ENCODE peak calls at places on chromosomes 13 and 19, in four cellular contexts. M is HepG2, D is WTC11, A is K562. K is an unnamed sample.

GRCh38 chr13:34223984-34224383 is 406.0 kb downstream of the RFC3 start:
- DNase-seq in M (peak), D (no peak), A (no peak), K (no peak)

GRCh38 chr19:56120371-56121179 is 520 bp downstream of the ZNF787 start:
- DNase-seq in M (peak), D (peak), A (peak), K (peak)

GRCh38 chr13:95588721-95589120 is 36.2 kb downstream of the CLDN10 start:
- DNase-seq in M (no peak), D (no peak), A (no peak), K (no peak)

GRCh38 chr19:18999896-19000620 is 33.3 kb downstream of the SUGP2 start:
- DNase-seq in M (no peak), D (peak), A (no peak), K (no peak)

GRCh38 chr19:13795595-13796300 is 505 bp downstream of the ZSWIM4 start:
- DNase-seq in M (no peak), D (peak), A (peak), K (no peak)

GRCh38 chr13:38636106-38636505 is 50.8 kb upstream of the FREM2 start:
- DNase-seq in M (no peak), D (no peak), A (no peak), K (no peak)

GRCh38 chr19:22427587-22428298 is 5.6 kb upstream of the ZNF98 start:
- DNase-seq in M (no peak), D (no peak), A (no peak), K (no peak)

GRCh38 chr19:17716309-17716929 is 2.9 kb upstream of the MAP1S start:
- DNase-seq in M (peak), D (no peak), A (peak), K (no peak)

GRCh38 chr19:29529646-29530548 is 4.1 kb downstream of the VSTM2B start:
- DNase-seq in M (no peak), D (peak), A (no peak), K (no peak)

GRCh38 chr19:45515807-45516401 is 8.6 kb downstream of the VASP start:
- DNase-seq in M (no peak), D (no peak), A (peak), K (no peak)

GRCh38 chr19:39671739-39672363 is 16.1 kb downstream of the LGALS16 start:
- DNase-seq in M (peak), D (peak), A (no peak), K (peak)

GRCh38 chr13:111938743-111939142 is 128.2 kb upstream of the SOX1 start:
- DNase-seq in M (no peak), D (no peak), A (no peak), K (no peak)

GRCh38 chr19:56321981-56322558 is 7.4 kb upstream of the ZSCAN5A start:
- DNase-seq in M (no peak), D (no peak), A (no peak), K (no peak)

GRCh38 chr13:35598790-35599369 is 122.4 kb upstream of the MAB21L1 start:
- DNase-seq in M (no peak), D (no peak), A (no peak), K (no peak)

GRCh38 chr19:47781590-47782318 is 3.3 kb downstream of the SELENOW start:
- DNase-seq in M (no peak), D (no peak), A (no peak), K (no peak)

GRCh38 chr13:33110713-33111413 is 94.6 kb downstream of the KL start:
- DNase-seq in M (no peak), D (no peak), A (no peak), K (no peak)

GRCh38 chr13:102845630-102846260 is at the start of gene ERCC5:
- DNase-seq in M (peak), D (peak), A (peak), K (peak)

GRCh38 chr13:28830580-28830979 is 10.4 kb downstream of the MTUS2 start:
- DNase-seq in M (no peak), D (no peak), A (no peak), K (no peak)

GRCh38 chr19:5451494-5451893 is 3.7 kb upstream of the ZNRF4 start:
- DNase-seq in M (no peak), D (no peak), A (no peak), K (no peak)

GRCh38 chr19:55643003-55643732 is at the start of gene ZNF581:
- DNase-seq in M (peak), D (peak), A (no peak), K (peak)

GRCh38 chr13:88978607-88979006 is 1307.4 kb downstream of the SLITRK5 start:
- DNase-seq in M (no peak), D (no peak), A (no peak), K (no peak)

GRCh38 chr19:40512473-40513344 is 45.9 kb downstream of the SPTBN4 start:
- DNase-seq in M (no peak), D (peak), A (no peak), K (no peak)

GRCh38 chr13:50762969-50763568 is 80.4 kb downstream of the DLEU7 start:
- DNase-seq in M (no peak), D (no peak), A (no peak), K (no peak)

GRCh38 chr19:57512845-57513244 is 13.1 kb downstream of the ZNF773 start:
- DNase-seq in M (no peak), D (no peak), A (no peak), K (no peak)

GRCh38 chr19:11931051-11931450 is 6.1 kb downstream of the ZNF700 start:
- DNase-seq in M (no peak), D (no peak), A (no peak), K (no peak)

GRCh38 chr19:3707868-3708206 is 347 bp upstream of the TJP3 start:
- DNase-seq in M (no peak), D (no peak), A (no peak), K (no peak)

GRCh38 chr19:11887618-11888531 is at the start of gene ZNF69:
- DNase-seq in M (peak), D (peak), A (peak), K (no peak)

GRCh38 chr13:109297628-109298027 is 488.8 kb downstream of the IRS2 start:
- DNase-seq in M (no peak), D (no peak), A (no peak), K (no peak)

GRCh38 chr19:33621811-33622504 is at the start of gene CHST8:
- DNase-seq in M (no peak), D (peak), A (peak), K (peak)

GRCh38 chr13:39038569-39038898 is 278 bp downstream of the NHLRC3 start:
- DNase-seq in M (peak), D (no peak), A (no peak), K (no peak)

GRCh38 chr19:3683866-3684816 is 16.1 kb downstream of the PIP5K1C start:
- DNase-seq in M (no peak), D (no peak), A (peak), K (peak)

GRCh38 chr19:5073153-5073844 is 104.4 kb downstream of the KDM4B start:
- DNase-seq in M (no peak), D (no peak), A (no peak), K (no peak)

GRCh38 chr13:91347996-91348905 is 764 bp downstream of the MIR17HG start:
- DNase-seq in M (no peak), D (peak), A (peak), K (peak)

GRCh38 chr19:42368765-42369164 is 21.3 kb downstream of the CNFN start:
- DNase-seq in M (no peak), D (no peak), A (no peak), K (no peak)

GRCh38 chr13:99203601-99204579 is 3.2 kb downstream of the UBAC2 start:
- DNase-seq in M (no peak), D (no peak), A (no peak), K (no peak)

GRCh38 chr19:2014731-2015610 is 543 bp downstream of the BTBD2 start:
- DNase-seq in M (no peak), D (peak), A (peak), K (no peak)

GRCh38 chr19:10270616-10271394 is at the start of gene ICAM1:
- DNase-seq in M (peak), D (peak), A (peak), K (no peak)

GRCh38 chr13:46160474-46161066 is 21.4 kb downstream of the LCP1 start:
- DNase-seq in M (peak), D (no peak), A (peak), K (peak)

GRCh38 chr13:46160065-46160464 is 21.9 kb downstream of the LCP1 start:
- DNase-seq in M (no peak), D (no peak), A (no peak), K (no peak)

GRCh38 chr13:46154136-46154854 is 27.7 kb downstream of the LCP1 start:
- DNase-seq in M (no peak), D (no peak), A (no peak), K (no peak)

GRCh38 chr13:46158222-46158621 is 23.8 kb downstream of the LCP1 start:
- DNase-seq in M (no peak), D (no peak), A (no peak), K (no peak)

GRCh38 chr13:46158983-46159382 is 23.0 kb downstream of the LCP1 start:
- DNase-seq in M (no peak), D (no peak), A (no peak), K (no peak)
- TF ChIP-seq ELF4 in M (no peak), D (no peak), A (no peak), K (no peak)

DNA sequence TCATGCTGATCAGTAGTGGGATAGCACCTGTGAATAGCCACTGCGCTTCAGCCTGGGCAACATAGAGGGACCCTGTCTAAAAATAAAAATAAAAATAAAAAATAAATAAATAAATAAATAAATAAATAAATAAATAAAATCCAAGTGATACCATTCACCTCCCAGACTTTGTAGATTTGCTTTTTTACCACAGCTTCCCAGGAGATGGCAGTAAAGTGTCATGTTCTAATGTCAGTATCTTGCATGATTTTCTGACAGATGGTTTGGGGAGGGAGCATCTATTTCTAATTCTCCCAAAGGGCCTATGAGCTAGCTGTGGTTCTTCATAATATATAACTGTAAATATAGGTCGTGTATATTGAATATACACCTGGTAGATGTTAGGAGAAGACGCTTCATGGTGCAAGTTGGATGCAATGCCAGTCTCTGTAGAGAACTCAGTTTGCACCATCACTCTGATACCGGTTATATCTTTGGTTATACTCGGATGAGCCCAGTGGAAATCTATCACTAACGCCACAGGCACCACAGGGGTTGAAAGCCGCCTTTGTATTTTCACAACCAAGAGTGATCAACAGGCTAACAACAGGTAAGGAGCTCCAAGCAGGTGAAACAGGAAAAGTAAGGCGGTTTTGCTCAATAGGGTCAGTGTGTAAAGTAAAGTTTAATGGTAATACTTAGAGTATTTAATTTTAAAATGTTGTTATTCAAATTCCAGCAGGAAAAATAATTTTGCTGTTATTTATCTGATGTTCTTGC is 13.9 kb downstream of the APLP1 start:
- DNase-seq in M (peak), D (no peak), A (peak), K (peak)
- TF ChIP-seq ELF4 in M (no peak), D (no peak), A (no peak), K (no peak)

DNA sequence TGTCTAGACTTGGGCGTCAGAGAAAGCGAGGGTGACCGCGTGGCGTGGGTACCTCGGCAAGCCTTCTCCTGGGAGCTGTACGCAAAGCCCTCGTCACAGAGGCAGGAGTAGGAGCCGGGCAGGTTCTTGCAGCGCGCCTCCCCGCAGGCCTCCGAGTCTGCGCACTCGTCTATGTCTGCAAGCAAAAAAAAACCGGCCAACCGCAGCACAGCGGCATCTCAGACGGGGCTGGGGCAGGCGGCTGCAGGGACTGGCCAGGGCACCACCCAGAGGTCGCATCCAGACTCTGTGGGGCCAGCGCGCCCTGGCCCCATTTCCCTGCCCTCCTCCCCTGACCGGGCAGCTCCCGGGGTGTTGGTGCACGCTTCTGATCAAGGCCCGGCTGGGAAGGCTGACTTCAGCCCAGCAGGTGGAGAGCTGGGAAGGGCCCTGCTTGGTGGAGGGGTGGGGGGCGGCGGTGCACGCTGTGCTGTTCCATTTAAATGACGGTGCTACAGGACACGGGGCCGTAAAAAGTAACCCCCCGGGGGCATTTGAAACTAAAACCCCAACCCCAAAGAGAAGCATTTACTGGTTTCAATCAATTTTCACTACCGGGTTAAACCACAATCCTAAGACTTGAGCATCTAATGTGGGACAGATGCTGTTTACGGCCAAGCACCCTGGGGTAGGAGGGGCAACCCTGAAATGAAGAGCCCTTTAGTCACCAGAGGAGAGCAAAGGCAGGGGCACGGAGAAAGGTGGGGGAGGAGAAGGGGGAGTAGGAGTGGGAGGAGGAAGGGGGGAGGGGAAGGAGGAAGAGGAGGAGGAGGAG is 28.2 kb downstream of the GAS6 start:
- DNase-seq in M (no peak), D (no peak), A (no peak), K (no peak)
- TF ChIP-seq ELF4 in M (no peak), D (no peak), A (no peak), K (no peak)

GRCh38 chr19:38669532-38669931 is 22.1 kb downstream of the ACTN4 start:
- DNase-seq in M (no peak), D (no peak), A (no peak), K (no peak)
- TF ChIP-seq ELF4 in M (no peak), D (no peak), A (no peak), K (no peak)

GRCh38 chr19:398719-399118 is 10.2 kb downstream of the C2CD4C start:
- DNase-seq in M (no peak), D (no peak), A (no peak), K (no peak)

GRCh38 chr19:397941-398706 is 10.8 kb downstream of the C2CD4C start:
- DNase-seq in M (no peak), D (no peak), A (no peak), K (no peak)

GRCh38 chr19:399370-399769 is 9.6 kb downstream of the C2CD4C start:
- DNase-seq in M (no peak), D (no peak), A (no peak), K (no peak)

GRCh38 chr19:395467-395866 is 13.5 kb downstream of the C2CD4C start:
- DNase-seq in M (no peak), D (no peak), A (no peak), K (no peak)

DNA sequence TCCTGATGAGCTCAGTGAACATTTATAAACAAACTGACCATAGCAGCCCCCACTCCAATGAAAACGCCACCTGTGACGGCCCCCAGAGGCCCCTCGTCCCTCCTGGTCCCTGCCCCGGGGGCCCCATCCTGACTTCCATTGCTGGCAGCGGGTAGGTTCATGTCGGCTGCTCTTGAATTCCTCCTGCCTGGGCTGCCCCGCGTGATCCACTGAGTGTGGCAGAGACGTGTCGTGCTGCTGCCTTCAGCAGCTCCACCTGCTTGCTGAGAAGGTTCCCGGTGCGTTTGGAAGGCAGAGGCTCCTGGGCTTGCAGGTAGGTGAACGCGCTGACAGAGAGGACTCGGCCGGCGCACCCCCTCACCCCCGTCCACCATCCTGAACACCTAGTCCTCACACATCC is 11.6 kb downstream of the C2CD4C start:
- DNase-seq in M (no peak), D (no peak), A (no peak), K (no peak)
- TF ChIP-seq ELF4 in M (no peak), D (no peak), A (no peak), K (no peak)

DNA sequence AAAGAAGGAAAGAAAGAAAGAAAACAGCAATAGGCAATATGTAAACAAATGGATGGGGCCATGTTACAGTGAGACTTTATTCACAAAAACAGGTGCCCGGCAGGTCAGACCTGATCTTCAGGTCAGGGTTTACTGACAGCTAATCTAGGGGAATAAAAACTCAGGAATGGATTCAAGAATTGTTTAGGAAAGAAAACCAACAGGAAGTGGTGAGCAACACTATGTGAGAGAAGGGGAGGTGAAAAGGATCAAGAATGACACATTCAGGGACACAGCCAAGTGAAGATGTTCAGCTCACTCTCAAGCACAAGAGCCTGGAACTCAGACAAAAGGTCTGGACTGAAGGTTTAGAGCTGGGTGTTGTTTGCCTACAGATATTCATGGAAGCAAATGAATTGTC is 244.5 kb downstream of the EFNB2 start:
- DNase-seq in M (no peak), D (no peak), A (no peak), K (no peak)
- TF ChIP-seq ELF4 in M (no peak), D (no peak), A (no peak), K (no peak)

GRCh38 chr19:49458567-49458903 is 5.5 kb downstream of the ALDH16A1 start:
- DNase-seq in M (no peak), D (no peak), A (no peak), K (no peak)
- TF ChIP-seq ELF4 in M (no peak), D (no peak), A (no peak), K (no peak)

GRCh38 chr13:26965058-26965380 is 204.4 kb upstream of the GPR12 start:
- DNase-seq in M (no peak), D (no peak), A (no peak), K (no peak)

GRCh38 chr13:26965976-26966375 is 205.4 kb upstream of the GPR12 start:
- DNase-seq in M (no peak), D (no peak), A (no peak), K (no peak)

GRCh38 chr13:26961890-26962615 is 201.5 kb upstream of the GPR12 start:
- DNase-seq in M (peak), D (no peak), A (peak), K (no peak)

GRCh38 chr13:26962671-26963070 is 202.1 kb upstream of the GPR12 start:
- DNase-seq in M (no peak), D (no peak), A (no peak), K (no peak)

GRCh38 chr13:26964278-26965057 is 203.9 kb upstream of the GPR12 start:
- DNase-seq in M (no peak), D (no peak), A (no peak), K (no peak)
- TF ChIP-seq ELF4 in M (no peak), D (no peak), A (no peak), K (no peak)